ENCODE peak calls at places on chromosomes 6 and 20, in six cellular contexts. M is ELR; J is heart left ventricle; Z is activated CD4-positive, alpha-beta T cell treated with anti-CD3 and anti-CD28 coated beads for 24 hours; A is SHP77 treated with DMSO at 0.1 percent for 48 hours; R is neuronal stem cell. O is an unnamed sample.

GRCh38 chr20:32807706-32808105 is 12.0 kb upstream of the MAPRE1 start:
- DNase-seq in M (no peak), J (no peak), Z (no peak), A (no peak), R (peak), O (no peak)

GRCh38 chr6:135701426-135701825 is 150.1 kb upstream of the PDE7B start:
- DNase-seq in M (no peak), J (no peak), Z (no peak), A (no peak), R (no peak), O (no peak)

GRCh38 chr6:167699141-167700036 is 127.3 kb upstream of the AFDN start:
- DNase-seq in M (no peak), J (peak), Z (peak), A (no peak), R (no peak), O (peak)

GRCh38 chr20:24983896-24984295 is 8.7 kb downstream of the APMAP start:
- DNase-seq in M (no peak), J (no peak), Z (no peak), A (no peak), R (no peak), O (no peak)

GRCh38 chr6:21664263-21665081 is 70.9 kb downstream of the SOX4 start:
- DNase-seq in M (no peak), J (peak), Z (no peak), A (no peak), R (peak), O (no peak)

GRCh38 chr6:98094696-98095095 is 739.7 kb upstream of the POU3F2 start:
- DNase-seq in M (no peak), J (no peak), Z (no peak), A (no peak), R (no peak), O (no peak)

GRCh38 chr6:152952866-152953509 is 29.9 kb downstream of the FBXO5 start:
- DNase-seq in M (peak), J (no peak), Z (no peak), A (no peak), R (no peak), O (no peak)

GRCh38 chr20:59608871-59609270 is 4.5 kb downstream of the PHACTR3 start:
- DNase-seq in M (no peak), J (no peak), Z (no peak), A (no peak), R (no peak), O (no peak)

GRCh38 chr6:82237013-82237412 is 10.5 kb downstream of the IBTK start:
- DNase-seq in M (peak), J (no peak), Z (no peak), A (no peak), R (no peak), O (no peak)

GRCh38 chr6:42104095-42104806 is 38.2 kb downstream of the C6orf132 start:
- DNase-seq in M (no peak), J (peak), Z (peak), A (no peak), R (peak), O (no peak)

GRCh38 chr6:1695546-1696494 is 86.1 kb downstream of the FOXC1 start:
- DNase-seq in M (no peak), J (no peak), Z (no peak), A (no peak), R (no peak), O (no peak)

GRCh38 chr6:1703091-1703855 is 93.6 kb downstream of the FOXC1 start:
- DNase-seq in M (no peak), J (no peak), Z (no peak), A (no peak), R (no peak), O (no peak)

GRCh38 chr20:52958206-52958605 is 14.0 kb upstream of the TSHZ2 start:
- DNase-seq in M (no peak), J (no peak), Z (no peak), A (no peak), R (no peak), O (no peak)

GRCh38 chr6:169863149-169863525 is 111.7 kb downstream of the ERMARD start:
- DNase-seq in M (no peak), J (no peak), Z (no peak), A (no peak), R (no peak), O (no peak)